ENCODE peak calls at places on chromosomes 16 and 17, in five cellular contexts. W is CD4-positive, alpha-beta memory T cell; V is choroid plexus epithelial cell; J is dorsolateral prefrontal cortex; K is tibial nerve. M is an unnamed sample.
A peak's percentile ranks its signal among the peaks of the same experiment; 100 is the strongest.

GRCh38 chr17:12282056-12282455 is 261.4 kb downstream of the MAP2K4 start:
- DNase-seq in W (no peak), V (peak; percentile 52), J (no peak), K (no peak), M (no peak)

GRCh38 chr16:88596477-88596876 is 26.3 kb downstream of the ZC3H18 start:
- DNase-seq in W (no peak), V (peak; percentile 13), J (no peak), K (no peak), M (no peak)

GRCh38 chr16:72197556-72197955 is 25.6 kb upstream of the PMFBP1 start:
- DNase-seq in W (no peak), V (peak; percentile 7), J (no peak), K (no peak), M (no peak)

GRCh38 chr17:61279476-61280145 is 120.0 kb upstream of the TBX2 start:
- DNase-seq in W (no peak), V (peak; percentile 64), J (no peak), K (no peak), M (no peak)

GRCh38 chr17:6381526-6382135 is 53.3 kb downstream of the AIPL1 start:
- DNase-seq in W (no peak), V (no peak), J (no peak), K (no peak), M (no peak)

GRCh38 chr16:81478876-81479496 is 34.4 kb downstream of the CMIP start:
- DNase-seq in W (no peak), V (peak; percentile 47), J (no peak), K (no peak), M (no peak)

GRCh38 chr16:53881371-53881770 is 177.4 kb downstream of the FTO start:
- DNase-seq in W (no peak), V (peak; percentile 84), J (no peak), K (no peak), M (no peak)

GRCh38 chr17:47239663-47240374 is 13.8 kb upstream of the ITGB3 start:
- DNase-seq in W (no peak), V (peak; percentile 82), J (no peak), K (peak; percentile 77), M (no peak)

GRCh38 chr16:11556945-11557720 is 29.6 kb downstream of the LITAF start:
- DNase-seq in W (peak; percentile 54), V (no peak), J (no peak), K (no peak), M (no peak)

GRCh38 chr16:58070585-58070984 is 45.0 kb downstream of the MMP15 start:
- DNase-seq in W (no peak), V (no peak), J (no peak), K (no peak), M (no peak)
- H3K4me3 ChIP-seq in W (no peak overlapping the region), V (no peak overlapping the region), J (no peak overlapping the region), K (no peak overlapping the region), M (no peak overlapping the region)

GRCh38 chr17:72631568-72631967 is 460.9 kb downstream of the SLC39A11 start:
- DNase-seq in W (no peak), V (no peak), J (no peak), K (no peak), M (no peak)

GRCh38 chr17:72635034-72635654 is 457.3 kb downstream of the SLC39A11 start:
- DNase-seq in W (no peak), V (no peak), J (no peak), K (no peak), M (no peak)

GRCh38 chr17:72634621-72635020 is 457.9 kb downstream of the SLC39A11 start:
- DNase-seq in W (peak; percentile 30), V (no peak), J (no peak), K (no peak), M (no peak)

GRCh38 chr17:72632026-72632684 is 460.3 kb downstream of the SLC39A11 start:
- DNase-seq in W (no peak), V (no peak), J (no peak), K (no peak), M (no peak)
- H3K4me3 ChIP-seq in W (no peak overlapping the region), V (no peak overlapping the region), J (no peak overlapping the region), K (no peak overlapping the region), M (no peak overlapping the region)

DNA sequence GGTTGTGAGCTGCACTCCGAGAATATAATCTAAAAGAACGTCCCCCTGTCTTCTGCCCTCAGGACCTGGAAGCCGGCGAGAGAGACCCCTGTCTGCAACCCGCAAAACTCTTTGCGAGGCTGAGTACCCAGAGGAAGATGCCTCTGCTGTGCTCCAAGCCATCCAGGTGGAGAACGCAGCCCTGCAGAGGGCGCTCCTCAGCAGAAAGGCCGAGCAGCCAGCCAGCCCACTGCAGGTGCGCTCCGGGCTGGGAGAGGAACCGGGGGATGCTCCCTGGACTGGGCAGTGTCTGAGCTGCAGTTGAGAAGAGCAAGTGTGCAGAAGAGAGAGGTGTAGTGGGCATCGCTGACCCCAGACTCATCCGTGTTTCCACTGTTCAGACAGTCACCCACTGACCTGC is 148.3 kb downstream of the KATNIP start:
- DNase-seq in W (no peak), V (peak; percentile 22), J (peak; percentile 51), K (no peak), M (peak; percentile 87)
- H3K4me3 ChIP-seq in W (no peak overlapping the region), V (no peak overlapping the region), J (no peak overlapping the region), K (no peak overlapping the region), M (no peak overlapping the region)

DNA sequence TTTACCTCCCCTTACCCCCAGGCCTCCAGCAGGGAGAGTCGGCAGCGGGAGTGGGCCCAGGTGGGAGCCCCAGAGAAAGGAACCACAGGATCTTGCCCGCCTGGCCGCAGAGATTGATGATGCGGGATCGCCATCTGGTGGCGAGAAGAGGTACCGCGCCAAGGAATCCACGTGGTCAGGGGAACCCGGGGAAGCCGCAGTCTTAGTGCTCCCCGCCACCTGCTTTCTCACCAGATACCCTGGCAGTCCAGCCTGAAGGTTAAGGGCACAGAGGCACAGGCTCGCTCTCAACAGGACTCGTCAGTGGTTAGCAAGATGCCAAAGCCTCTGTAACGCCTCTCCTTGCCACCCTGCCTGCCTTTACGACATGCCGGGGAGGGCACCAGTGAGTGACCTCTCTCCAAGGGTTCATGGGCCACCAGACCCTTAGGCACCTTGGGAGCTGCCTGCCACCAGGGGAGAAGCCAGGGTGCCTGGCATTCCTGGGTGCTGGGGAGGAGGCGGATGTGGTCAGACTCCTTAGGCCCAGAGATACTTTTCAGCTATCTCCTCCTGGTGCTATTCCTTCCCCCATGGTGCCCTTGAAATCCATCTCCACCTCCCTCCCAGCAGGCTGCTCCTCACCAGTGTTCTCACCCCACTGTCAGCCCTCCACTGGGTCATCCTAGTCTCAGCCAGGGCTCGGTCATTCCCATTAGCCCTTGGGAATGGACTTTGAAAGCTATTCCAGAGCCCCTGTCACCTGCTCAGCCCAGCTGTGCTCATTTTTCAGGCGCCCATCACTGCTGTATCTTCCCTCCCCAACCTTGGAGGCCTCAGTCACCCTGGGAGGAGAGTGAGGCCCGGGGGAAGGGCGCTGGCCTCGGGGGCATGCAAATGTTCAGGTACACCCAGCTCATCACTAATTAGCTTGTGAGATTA is 5.4 kb upstream of the RHBDF2 start:
- DNase-seq in W (peak; percentile 91), V (peak; percentile 67), J (peak; percentile 85), K (peak; percentile 80), M (peak; percentile 95)
- H3K4me3 ChIP-seq in W (no peak overlapping the region), V (no peak overlapping the region), J (no peak overlapping the region), K (no peak overlapping the region), M (peak overlapping the region; percentile 8)